ENCODE peak calls at places on chromosomes 1 and 21, in five cellular contexts. K, M, I, V and P are unnamed samples.

GRCh38 chr1:87840772-87841171 is 512.1 kb downstream of the LMO4 start:
- DNase-seq in K (no peak), M (no peak), I (no peak), V (no peak), P (no peak)

GRCh38 chr1:119379117-119379516 is 10.5 kb downstream of the HAO2 start:
- DNase-seq in K (no peak), M (no peak), I (no peak), V (no peak), P (no peak)

GRCh38 chr1:225906467-225906866 is 17.5 kb upstream of the LEFTY1 start:
- DNase-seq in K (no peak), M (no peak), I (no peak), V (no peak), P (no peak)

GRCh38 chr1:236862615-236863211 is 67.6 kb downstream of the MTR start:
- DNase-seq in K (peak), M (no peak), I (no peak), V (no peak), P (no peak)

GRCh38 chr21:24470852-24471251 is 1136.4 kb downstream of the MRPL39 start:
- DNase-seq in K (no peak), M (no peak), I (no peak), V (no peak), P (no peak)

GRCh38 chr21:45423201-45423955 is 18.4 kb downstream of the COL18A1 start:
- DNase-seq in K (no peak), M (no peak), I (no peak), V (no peak), P (no peak)

GRCh38 chr1:201985355-201985754 is 2.9 kb downstream of the RNPEP start:
- DNase-seq in K (no peak), M (no peak), I (no peak), V (no peak), P (no peak)

GRCh38 chr1:179177182-179177581 is 52.3 kb downstream of the ABL2 start:
- DNase-seq in K (peak), M (peak), I (no peak), V (no peak), P (peak)

GRCh38 chr1:201450721-201451291 is 18.2 kb downstream of the PHLDA3 start:
- DNase-seq in K (peak), M (peak), I (peak), V (no peak), P (peak)

GRCh38 chr1:118101445-118101844 is 83.6 kb downstream of the SPAG17 start:
- DNase-seq in K (no peak), M (no peak), I (no peak), V (no peak), P (no peak)

GRCh38 chr1:64473367-64473766 is 3.4 kb downstream of the CACHD1 start:
- DNase-seq in K (no peak), M (no peak), I (no peak), V (no peak), P (no peak)

GRCh38 chr21:28089599-28090421 is 902.9 kb downstream of the LTN1 start:
- DNase-seq in K (no peak), M (no peak), I (peak), V (no peak), P (no peak)

GRCh38 chr21:45088729-45089128 is 14.3 kb downstream of the ADARB1 start:
- DNase-seq in K (no peak), M (no peak), I (no peak), V (no peak), P (no peak)

GRCh38 chr1:3190256-3191041 is 121.4 kb downstream of the PRDM16 start:
- DNase-seq in K (no peak), M (no peak), I (peak), V (no peak), P (no peak)

GRCh38 chr1:5658340-5659316 is 333.6 kb downstream of the NPHP4 start:
- DNase-seq in K (no peak), M (no peak), I (no peak), V (no peak), P (no peak)

GRCh38 chr1:86409416-86410021 is 13.4 kb upstream of the ODF2L start:
- DNase-seq in K (peak), M (no peak), I (peak), V (no peak), P (peak)

GRCh38 chr1:203200059-203200553 is 13.6 kb upstream of the CHI3L1 start:
- DNase-seq in K (peak), M (peak), I (no peak), V (no peak), P (peak)

GRCh38 chr21:42609806-42610205 is 43.6 kb upstream of the PDE9A start:
- DNase-seq in K (no peak), M (no peak), I (no peak), V (no peak), P (no peak)

GRCh38 chr1:85584264-85584781 is 3.8 kb downstream of the CCN1 start:
- DNase-seq in K (peak), M (peak), I (peak), V (no peak), P (peak)